ENCODE peak calls at places on chromosomes 2 and 18, in seven cellular contexts. Y is HTR-8/SVneo; N is activated T-helper 2 cell treated with anti-CD3 and anti-CD28 coated beads, Interferon-gamma antibody, Interleukin-2, Interleukin-4, amounts not matched to agents 10 μg/mL and 5 μg/mL and 100 μg/mL, durations not matched to agents 14 hours and 24 hours and 36 hours; D is frontal cortex; K is Calu3; Z is posterior vena cava; S is stimulated activated CD8-positive, alpha-beta memory T cell treated with anti-CD3 and anti-CD28 coated beads, Interleukin-12 subunit alpha, Interleukin-12 subunit beta, amount 100 ng/mL, for 1 hour. P is an unnamed sample.

GRCh38 chr2:135820003-135820618 is 16.9 kb downstream of the LCT start:
- DNase-seq in Y (peak), N (peak), D (no peak), K (no peak), Z (no peak), S (peak), P (no peak)

GRCh38 chr2:99380376-99381010 is 43.3 kb downstream of the EIF5B start:
- DNase-seq in Y (no peak), N (no peak), D (no peak), K (no peak), Z (no peak), S (no peak), P (no peak)

GRCh38 chr2:163715199-163715598 is 20.6 kb downstream of the FIGN start:
- DNase-seq in Y (no peak), N (no peak), D (no peak), K (no peak), Z (no peak), S (no peak), P (no peak)

GRCh38 chr18:61443311-61443710 is 110.1 kb downstream of the CDH20 start:
- DNase-seq in Y (no peak), N (no peak), D (no peak), K (no peak), Z (no peak), S (no peak), P (no peak)

GRCh38 chr2:209523778-209524362 is 100.0 kb downstream of the MAP2 start:
- DNase-seq in Y (no peak), N (no peak), D (no peak), K (no peak), Z (no peak), S (no peak), P (no peak)

GRCh38 chr2:202178342-202178958 is 59.9 kb downstream of the SUMO1 start:
- DNase-seq in Y (peak), N (peak), D (peak), K (peak), Z (no peak), S (peak), P (peak)

GRCh38 chr18:23380001-23380550 is 73.0 kb upstream of the RIOK3 start:
- DNase-seq in Y (peak), N (no peak), D (no peak), K (peak), Z (no peak), S (no peak), P (no peak)

GRCh38 chr2:207143474-207144190 is 22.1 kb downstream of the KLF7 start:
- DNase-seq in Y (no peak), N (peak), D (no peak), K (no peak), Z (peak), S (peak), P (peak)

GRCh38 chr2:55965966-55966365 is 42.4 kb upstream of the EFEMP1 start:
- DNase-seq in Y (no peak), N (no peak), D (no peak), K (no peak), Z (no peak), S (no peak), P (peak)

GRCh38 chr18:45567123-45567522 is 48.2 kb upstream of the SLC14A2 start:
- DNase-seq in Y (no peak), N (no peak), D (no peak), K (no peak), Z (no peak), S (no peak), P (peak)